ENCODE peak calls at places on chromosomes 11 and 22, in seven cellular contexts. H is hepatocyte, P is keratinocyte, E is GM23338, T is GM23248, U is A549, Q is IMR-90. G is an unnamed sample.
A peak's percentile ranks its signal among the peaks of the same experiment; 100 is the strongest.

GRCh38 chr22:24406322-24407277 is 20.8 kb upstream of the ADORA2A start:
- DNase-seq in H (no peak), P (no peak), E (no peak), T (no peak), U (no peak), Q (no peak), G (no peak)

GRCh38 chr22:47517062-47517461 is 754.6 kb downstream of the TBC1D22A start:
- DNase-seq in H (no peak), P (no peak), E (no peak), T (no peak), U (no peak), Q (no peak), G (no peak)

GRCh38 chr22:42321908-42322561 is 51.6 kb upstream of the TCF20 start:
- DNase-seq in H (peak; percentile 64), P (no peak), E (no peak), T (no peak), U (no peak), Q (no peak), G (no peak)

GRCh38 chr11:104076455-104076854 is 40.0 kb downstream of the DDI1 start:
- DNase-seq in H (no peak), P (peak; percentile 48), E (no peak), T (no peak), U (no peak), Q (no peak), G (peak; percentile 73)

GRCh38 chr22:36916034-36916433 is 2.6 kb downstream of the CSF2RB start:
- DNase-seq in H (no peak), P (no peak), E (no peak), T (no peak), U (no peak), Q (no peak), G (no peak)

GRCh38 chr11:8271106-8271886 is 7.6 kb upstream of the LMO1 start:
- DNase-seq in H (no peak), P (no peak), E (no peak), T (no peak), U (no peak), Q (no peak), G (no peak)

GRCh38 chr11:1927151-1928037 is 7.9 kb downstream of the TNNT3 start:
- DNase-seq in H (peak; percentile 72), P (no peak), E (no peak), T (no peak), U (no peak), Q (no peak), G (no peak)

GRCh38 chr11:6979365-6979764 is 40.8 kb downstream of the ZNF214 start:
- DNase-seq in H (no peak), P (no peak), E (no peak), T (peak; percentile 60), U (no peak), Q (peak; percentile 65), G (no peak)

GRCh38 chr22:39482768-39483167 is 19.3 kb upstream of the MIEF1 start:
- DNase-seq in H (no peak), P (no peak), E (no peak), T (peak; percentile 21), U (no peak), Q (peak; percentile 64), G (no peak)

GRCh38 chr11:86740628-86741488 is 59.5 kb upstream of the PRSS23 start:
- DNase-seq in H (peak; percentile 87), P (peak; percentile 82), E (peak; percentile 66), T (peak; percentile 98), U (peak; percentile 77), Q (peak; percentile 98), G (no peak)

GRCh38 chr22:48637231-48637630 is 1190.4 kb downstream of the BRD1 start:
- DNase-seq in H (no peak), P (no peak), E (no peak), T (no peak), U (no peak), Q (no peak), G (no peak)
- H3K4me2 ChIP-seq in H (no peak overlapping the region), P (no peak overlapping the region), E (no peak overlapping the region), T (no peak overlapping the region), U (no peak overlapping the region), Q (no peak overlapping the region), G (no peak overlapping the region)

DNA sequence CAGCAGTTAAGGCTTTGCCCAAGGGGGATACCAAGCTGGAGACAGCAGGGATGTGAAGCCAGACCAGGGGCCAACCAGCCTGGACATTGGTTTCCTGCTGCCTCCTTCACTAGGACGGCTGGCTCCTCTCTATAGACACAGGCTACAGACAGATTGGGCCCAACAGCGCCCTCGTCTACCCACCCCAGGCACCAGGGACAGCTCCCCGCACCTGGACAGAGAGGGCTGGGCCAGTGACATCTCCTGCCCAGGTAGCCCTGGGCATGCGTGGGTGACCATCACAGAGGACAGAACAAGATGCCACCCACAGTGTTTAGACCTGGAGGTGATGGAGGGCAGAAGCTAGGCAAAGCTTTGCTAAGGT is 1.2 kb downstream of the DKK3 start:
- DNase-seq in H (no peak), P (no peak), E (peak; percentile 17), T (no peak), U (no peak), Q (no peak), G (no peak)
- H3K4me3 ChIP-seq in H (no peak overlapping the region), P (peak overlapping the region; percentile 78), E (peak overlapping the region; percentile 87), T (no peak overlapping the region), U (no peak overlapping the region), Q (peak overlapping the region; percentile 100), G (no peak overlapping the region)

GRCh38 chr11:96070453-96070852 is 146.5 kb upstream of the MTMR2 start:
- DNase-seq in H (no peak), P (no peak), E (no peak), T (no peak), U (no peak), Q (no peak), G (no peak)

GRCh38 chr11:96072592-96072991 is 148.7 kb upstream of the MTMR2 start:
- DNase-seq in H (no peak), P (no peak), E (no peak), T (no peak), U (no peak), Q (no peak), G (no peak)

GRCh38 chr11:96073536-96073935 is 149.6 kb upstream of the MTMR2 start:
- DNase-seq in H (no peak), P (no peak), E (no peak), T (no peak), U (no peak), Q (no peak), G (no peak)

GRCh38 chr11:96075532-96075959 is 151.6 kb upstream of the MTMR2 start:
- DNase-seq in H (no peak), P (no peak), E (no peak), T (peak; percentile 54), U (no peak), Q (peak; percentile 23), G (no peak)

DNA sequence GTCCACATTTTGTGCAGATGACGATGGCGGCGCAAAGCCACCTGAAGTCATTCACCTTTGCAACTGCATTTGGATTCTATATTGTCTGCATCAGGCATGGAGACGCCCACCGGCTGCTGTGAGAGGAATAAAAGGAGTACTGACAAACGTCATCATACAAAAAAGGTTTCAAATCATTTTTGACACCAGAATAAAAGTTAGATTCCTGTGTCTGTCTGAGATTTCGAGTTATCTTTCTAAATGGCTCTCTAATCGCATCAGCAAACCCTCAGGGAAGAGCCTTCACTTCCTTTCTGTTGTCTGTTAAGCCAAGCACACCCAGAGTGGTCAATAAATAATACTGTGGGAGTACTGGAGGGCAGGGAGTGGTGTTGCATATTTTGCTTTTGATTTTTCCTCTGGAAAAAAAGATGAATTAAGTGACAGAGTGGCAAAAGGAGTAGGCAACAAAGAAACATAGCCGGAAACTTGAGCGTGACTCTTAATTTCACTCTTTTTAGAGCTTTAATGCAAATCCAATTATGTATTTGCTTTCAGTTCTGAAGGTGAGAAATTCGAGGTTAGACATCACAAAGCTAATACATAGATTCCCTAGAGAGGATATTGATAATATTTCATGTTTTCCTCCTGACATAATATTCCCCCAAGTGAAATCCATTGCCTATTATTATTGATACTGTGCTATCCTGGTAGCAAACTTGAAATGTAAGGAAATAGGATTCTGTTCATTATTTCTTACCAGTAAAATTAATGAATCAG is 150.8 kb upstream of the MTMR2 start:
- DNase-seq in H (no peak), P (no peak), E (no peak), T (no peak), U (no peak), Q (no peak), G (no peak)
- H3K4me2 ChIP-seq in H (no peak overlapping the region), P (no peak overlapping the region), E (no peak overlapping the region), T (no peak overlapping the region), U (no peak overlapping the region), Q (no peak overlapping the region), G (no peak overlapping the region)

GRCh38 chr11:43972366-43972765 is 29.9 kb downstream of the C11orf96 start:
- DNase-seq in H (no peak), P (no peak), E (no peak), T (no peak), U (no peak), Q (no peak), G (no peak)
- H3K4me3 ChIP-seq in H (no peak overlapping the region), P (no peak overlapping the region), E (no peak overlapping the region), T (no peak overlapping the region), U (no peak overlapping the region), Q (no peak overlapping the region), G (no peak overlapping the region)

GRCh38 chr11:74212533-74212932 is 41.4 kb downstream of the PPME1 start:
- DNase-seq in H (no peak), P (no peak), E (peak; percentile 6), T (peak; percentile 39), U (no peak), Q (peak; percentile 7), G (no peak)
- H3K4me2 ChIP-seq in H (no peak overlapping the region), P (no peak overlapping the region), E (no peak overlapping the region), T (no peak overlapping the region), U (no peak overlapping the region), Q (no peak overlapping the region), G (no peak overlapping the region)